ENCODE peak calls at places on chromosomes 4 and X, in five cellular contexts. R is fibroblast of lung, T is transverse colon, Y is heart left ventricle, O is lower lobe of right lung. C is an unnamed sample. For H3K27me3, the result is how much of the 10 kb centered on the place peaks cover.

GRCh38 chr4:142700521-142700920 is 145.6 kb downstream of the INPP4B start:
- DNase-seq in Y (no peak), O (no peak), R (no peak), T (no peak), C (no peak)

GRCh38 chrX:108735680-108736508 is 469 bp downstream of the IRS4 start:
- DNase-seq in Y (no peak), R (peak), O (no peak), T (no peak), C (no peak)

GRCh38 chr4:86670298-86670697 is 76.2 kb downstream of the PTPN13 start:
- DNase-seq in R (no peak), O (no peak), T (no peak), Y (no peak), C (no peak)

GRCh38 chrX:144219035-144219434 is 335.2 kb downstream of the UBE2NL start:
- DNase-seq in O (peak), R (no peak), Y (peak), T (no peak), C (no peak)

GRCh38 chrX:101658661-101659477 is 781 bp downstream of the ARMCX2 start:
- DNase-seq in R (peak), Y (peak), T (peak), O (peak), C (peak)

GRCh38 chrX:72001471-72001870 is 90.8 kb downstream of the NHSL2 start:
- DNase-seq in R (no peak), O (no peak), Y (no peak), T (no peak), C (no peak)

GRCh38 chrX:95764972-95765451 is 919.6 kb upstream of the DIAPH2 start:
- DNase-seq in T (no peak), R (peak), O (no peak), Y (no peak), C (no peak)

GRCh38 chrX:107565916-107566602 is 62.3 kb upstream of the PRPS1 start:
- DNase-seq in T (no peak), Y (no peak), O (no peak), R (peak), C (no peak)

GRCh38 chrX:70998402-70999027 is 67.6 kb upstream of the SLC7A3 start:
- DNase-seq in O (no peak), Y (no peak), T (no peak), R (peak), C (no peak)

GRCh38 chr4:159401791-159402380 is 299.0 kb downstream of the RAPGEF2 start:
- DNase-seq in O (no peak), T (no peak), R (peak), Y (no peak), C (no peak)

GRCh38 chrX:154775611-154776349 is 13.1 kb downstream of the DKC1 start:
- DNase-seq in R (peak), O (no peak), Y (peak), T (no peak), C (no peak)

GRCh38 chr4:42600578-42600977 is 56.3 kb downstream of the ATP8A1 start:
- DNase-seq in R (no peak), O (no peak), T (no peak), Y (no peak), C (no peak)

DNA sequence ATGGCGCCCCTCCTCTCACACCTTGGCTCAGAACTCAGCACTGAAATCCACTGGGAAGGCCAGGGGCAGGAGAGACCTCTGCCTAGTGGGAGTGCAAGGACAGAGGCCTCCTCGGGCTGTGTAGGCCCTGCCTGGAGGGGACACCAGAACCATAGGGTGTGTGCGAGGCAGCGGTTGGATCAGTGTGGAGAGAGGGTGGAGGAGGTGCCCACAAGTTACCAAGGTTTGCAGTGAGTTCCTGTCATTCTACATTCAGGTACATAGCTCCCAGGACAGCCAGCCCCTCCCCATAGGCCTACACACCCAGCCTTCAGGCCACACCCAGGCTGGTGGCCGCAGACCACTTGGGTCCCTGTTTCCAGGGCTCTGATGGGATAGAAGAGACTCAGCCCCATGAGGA is 19.2 kb upstream of the SPON2 start:
- DNase-seq in Y (no peak), O (no peak), T (peak), R (no peak), C (no peak)
- H3K27ac ChIP-seq in Y (peak), O (peak), T (peak), R (peak), C (peak)

DNA sequence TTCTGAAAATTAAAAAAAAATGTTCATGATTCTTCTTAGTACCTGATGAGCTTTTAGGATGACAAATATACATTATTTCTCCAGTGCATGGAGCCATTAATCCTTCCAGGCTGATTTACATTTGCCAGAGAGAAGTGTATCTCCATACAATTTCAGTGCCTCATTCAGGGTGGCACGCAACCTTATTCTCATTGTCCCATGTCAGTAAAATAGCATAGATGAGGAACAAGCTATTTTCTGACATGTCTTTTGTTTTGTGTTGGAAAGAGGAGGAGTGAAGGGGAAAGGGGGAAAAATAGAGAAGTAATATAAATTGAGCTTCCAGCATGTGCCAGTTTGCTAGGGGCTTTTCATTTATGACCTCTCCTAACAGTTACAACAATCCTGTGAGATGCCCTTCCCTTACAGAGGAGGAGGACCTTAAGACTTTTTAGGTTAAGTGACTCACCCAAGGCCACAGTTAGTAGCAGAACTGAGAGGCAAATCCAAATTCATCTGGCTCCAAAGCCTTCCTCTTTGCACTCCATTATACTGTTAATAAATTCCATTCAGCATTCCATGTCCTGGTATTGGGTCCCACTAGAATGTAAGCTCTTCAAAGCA is 274.8 kb upstream of the GPC4 start:
- DNase-seq in Y (no peak), T (no peak), O (no peak), R (no peak), C (no peak)
- H3K27me3 ChIP-seq in Y (under half), T (under half), O (under half), R (under half), C (under half)

DNA sequence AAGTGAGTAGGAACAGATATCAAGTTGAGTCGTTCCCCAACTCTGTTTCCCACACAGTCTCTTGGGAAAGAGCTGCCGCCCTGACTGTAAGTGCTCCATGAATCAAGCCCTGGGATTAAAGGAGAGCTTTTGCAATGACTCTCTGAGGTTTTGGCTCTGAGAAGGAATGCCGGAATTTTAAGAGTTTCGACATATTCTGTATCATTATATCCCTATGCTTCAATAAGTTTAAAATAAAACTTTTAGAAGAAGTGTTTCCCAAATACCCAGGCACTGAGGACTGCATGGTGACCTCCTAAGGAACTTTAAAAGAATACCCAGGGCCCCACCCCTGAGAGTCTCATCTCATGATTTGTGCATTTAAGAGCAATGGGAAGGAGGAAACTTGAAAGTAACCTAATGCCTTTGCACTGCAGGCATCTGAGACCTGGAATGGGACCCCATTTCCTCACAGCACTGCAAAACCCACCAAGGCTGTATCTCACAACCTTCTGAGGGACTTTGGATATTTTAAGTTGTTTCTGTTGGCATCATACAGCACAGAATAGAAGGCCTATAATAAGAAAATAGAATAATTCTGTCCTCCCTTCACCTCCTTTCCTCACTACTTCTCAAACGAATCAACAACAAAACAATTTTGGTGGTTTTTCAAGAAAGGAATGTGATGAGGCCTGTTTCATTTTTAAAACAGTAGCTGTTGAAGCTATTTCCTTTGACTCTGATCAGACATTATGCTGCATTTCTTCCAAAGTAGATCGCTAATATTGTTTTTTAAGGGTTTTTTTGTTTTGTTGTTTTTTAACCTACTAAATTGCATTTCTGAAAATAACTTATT is 121.2 kb downstream of the GASK1B start:
- DNase-seq in O (no peak), T (no peak), R (peak), Y (peak), C (no peak)
- H3K27ac ChIP-seq in O (no peak), T (peak), R (no peak), Y (peak), C (peak)

GRCh38 chr4:16085822-16086221 is 2.0 kb upstream of the PROM1 start:
- DNase-seq in R (no peak), O (no peak), T (no peak), Y (no peak), C (no peak)
- H3K27me3 ChIP-seq in R (under half), O (under half), T (under half), Y (under half), C (under half)

GRCh38 chr4:129821963-129822362 is 726.0 kb downstream of the C4orf33 start:
- DNase-seq in Y (no peak), O (no peak), T (no peak), R (no peak), C (no peak)

GRCh38 chr4:129821073-129821472 is 725.1 kb downstream of the C4orf33 start:
- DNase-seq in Y (no peak), T (no peak), R (no peak), O (no peak), C (no peak)

DNA sequence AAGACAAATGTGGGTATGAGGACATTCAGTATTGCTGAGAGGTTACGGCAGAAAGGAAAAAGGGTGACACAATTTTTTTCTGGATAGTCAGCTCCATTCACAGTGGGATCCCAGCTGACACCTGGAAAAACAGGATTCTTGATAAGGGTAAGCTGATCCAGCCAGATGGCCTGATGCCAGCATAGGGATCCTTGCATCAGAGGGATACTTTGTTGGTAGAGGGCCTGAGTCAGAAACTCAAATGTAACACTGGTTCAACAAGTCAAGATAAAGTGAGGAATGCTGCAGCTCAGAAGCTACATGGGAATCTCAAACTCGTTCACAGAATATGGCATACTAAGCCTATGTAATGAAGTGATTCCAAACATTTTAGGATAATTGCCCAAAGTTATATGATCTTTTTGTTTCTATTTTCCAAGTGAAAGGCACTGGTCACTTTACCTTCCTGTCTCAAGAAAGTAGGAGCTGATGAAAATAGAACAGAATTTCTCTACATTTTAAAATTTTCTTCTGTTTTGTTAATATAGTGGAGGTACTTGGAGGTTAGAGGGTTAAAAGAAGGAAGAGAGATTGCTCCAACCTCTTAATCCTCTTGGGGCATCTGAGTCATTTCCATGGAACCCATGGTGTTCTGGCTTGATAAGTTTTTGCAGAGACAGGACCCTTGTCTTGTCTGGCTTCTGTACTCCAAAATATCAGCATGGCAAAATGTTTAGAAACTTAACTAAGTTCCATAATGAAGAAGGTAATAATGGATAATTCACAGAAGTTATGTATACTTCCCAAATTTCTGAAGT is 727.0 kb downstream of the C4orf33 start:
- DNase-seq in Y (peak), T (no peak), O (peak), R (peak), C (no peak)
- H3K27ac ChIP-seq in Y (no peak), T (no peak), O (no peak), R (no peak), C (no peak)

GRCh38 chr4:154491731-154492249 is at the start of gene DCHS2:
- DNase-seq in R (no peak), Y (peak), O (no peak), T (peak), C (no peak)
- H3K27me3 ChIP-seq in R (under half), Y (half or more), O (half or more), T (half or more), C (under half)